ENCODE peak calls at places on chromosomes 2 and 18, in four cellular contexts. A, S, G and J are unnamed samples.

GRCh38 chr2:53861824-53862223 is 2.1 kb upstream of the GPR75 start:
- DNase-seq in A (no peak), G (no peak), S (no peak), J (no peak)

GRCh38 chr2:171391532-171391931 is 42.3 kb downstream of the METTL8 start:
- DNase-seq in S (no peak), A (no peak), G (no peak), J (no peak)

GRCh38 chr18:9130806-9131205 is 5.8 kb upstream of the ANKRD12 start:
- DNase-seq in A (no peak), G (no peak), S (no peak), J (no peak)

GRCh38 chr2:168974370-168974769 is 56.8 kb downstream of the ABCB11 start:
- DNase-seq in G (no peak), S (no peak), A (no peak), J (no peak)

GRCh38 chr2:162403884-162404283 is 60.0 kb downstream of the GCA start:
- DNase-seq in A (no peak), G (no peak), S (no peak), J (no peak)

GRCh38 chr2:45494275-45494977 is 116.6 kb downstream of the SRBD1 start:
- DNase-seq in S (peak), A (no peak), G (peak), J (peak)

GRCh38 chr2:63124209-63124608 is 73.6 kb downstream of the OTX1 start:
- DNase-seq in S (no peak), G (no peak), A (no peak), J (no peak)

GRCh38 chr18:66119347-66119746 is 368.5 kb downstream of the CDH7 start:
- DNase-seq in S (no peak), A (no peak), G (no peak), J (no peak)

GRCh38 chr2:241659150-241659739 is 21.8 kb downstream of the ATG4B start:
- DNase-seq in S (no peak), G (peak), A (no peak), J (peak)

GRCh38 chr2:25707927-25708326 is 34.5 kb upstream of the DTNB start:
- DNase-seq in S (no peak), A (no peak), G (no peak), J (no peak)

GRCh38 chr2:54983345-54984235 is 66.7 kb downstream of the RTN4 start:
- DNase-seq in S (no peak), A (no peak), G (no peak), J (no peak)

GRCh38 chr18:68282232-68282631 is 432.7 kb downstream of the TMX3 start:
- DNase-seq in S (no peak), A (no peak), G (no peak), J (no peak)

GRCh38 chr18:25093131-25093530 is 258.8 kb downstream of the ZNF521 start:
- DNase-seq in A (no peak), S (no peak), G (no peak), J (no peak)

GRCh38 chr18:30142870-30143269 is 899.7 kb downstream of the DSC3 start:
- DNase-seq in G (no peak), S (no peak), A (no peak), J (no peak)

GRCh38 chr2:127081826-127082633 is 24.9 kb downstream of the BIN1 start:
- DNase-seq in S (peak), G (no peak), A (no peak), J (peak)

GRCh38 chr2:120914839-120915521 is 179.3 kb downstream of the GLI2 start:
- DNase-seq in A (no peak), G (no peak), S (no peak), J (no peak)

GRCh38 chr2:201532686-201533304 is 81.3 kb downstream of the STRADB start:
- DNase-seq in G (no peak), S (no peak), A (no peak), J (no peak)

GRCh38 chr18:47250415-47251046 is 929 bp downstream of the SKOR2 start:
- DNase-seq in S (no peak), G (no peak), A (no peak), J (no peak)

GRCh38 chr2:25606892-25607291 is 66.5 kb downstream of the DTNB start:
- DNase-seq in A (no peak), G (no peak), S (no peak), J (peak)

GRCh38 chr2:86764661-86765307 is 25.9 kb downstream of the CD8A start:
- DNase-seq in S (no peak), G (no peak), A (no peak), J (peak)

GRCh38 chr18:50647237-50647636 is 87.3 kb downstream of the MAPK4 start:
- DNase-seq in A (no peak), S (no peak), G (no peak), J (no peak)

GRCh38 chr2:15623481-15623796 is 31.8 kb downstream of the DDX1 start:
- DNase-seq in A (no peak), S (no peak), G (no peak), J (no peak)

GRCh38 chr2:20834331-20834730 is 11.4 kb upstream of the LDAH start:
- DNase-seq in S (no peak), A (no peak), G (no peak), J (no peak)

GRCh38 chr2:145909175-145909574 is 1389.3 kb upstream of the ZEB2 start:
- DNase-seq in A (no peak), S (no peak), G (no peak), J (no peak)

GRCh38 chr2:239328306-239329191 is 72.3 kb downstream of the HDAC4 start:
- DNase-seq in A (no peak), G (no peak), S (no peak), J (no peak)